ENCODE peak calls at places on chromosomes 12 and 14, in four cellular contexts. One of them, this sample, is unnamed.

GRCh38 chr12:51970904-51971646 is 19.6 kb downstream of the ACVR1B start:
- DNase-seq in suprapubic skin: no peak
- DNase-seq in IMR-90: peak
- DNase-seq in spleen: no peak
- DNase-seq in this sample: no peak

GRCh38 chr14:68195126-68195525 is 375.5 kb downstream of the RAD51B start:
- DNase-seq in suprapubic skin: no peak
- DNase-seq in IMR-90: no peak
- DNase-seq in spleen: no peak
- DNase-seq in this sample: no peak

GRCh38 chr12:132214161-132214476 is 69.9 kb downstream of the NOC4L start:
- DNase-seq in suprapubic skin: no peak
- DNase-seq in IMR-90: no peak
- DNase-seq in spleen: no peak
- DNase-seq in this sample: no peak

GRCh38 chr12:114405449-114406271 is at the start of gene TBX5:
- DNase-seq in suprapubic skin: no peak
- DNase-seq in IMR-90: peak
- DNase-seq in spleen: no peak
- DNase-seq in this sample: no peak

GRCh38 chr12:120687570-120688289 is 781 bp downstream of the MLEC start:
- DNase-seq in suprapubic skin: peak
- DNase-seq in IMR-90: no peak
- DNase-seq in spleen: peak
- DNase-seq in this sample: no peak

GRCh38 chr12:78035913-78036658 is 205.4 kb downstream of the NAV3 start:
- DNase-seq in suprapubic skin: no peak
- DNase-seq in IMR-90: peak
- DNase-seq in spleen: no peak
- DNase-seq in this sample: no peak

GRCh38 chr14:104188727-104189400 is 50.5 kb downstream of the KIF26A start:
- DNase-seq in suprapubic skin: no peak
- DNase-seq in IMR-90: no peak
- DNase-seq in spleen: no peak
- DNase-seq in this sample: no peak

GRCh38 chr12:100382327-100382726 is 25.5 kb downstream of the SLC17A8 start:
- DNase-seq in suprapubic skin: no peak
- DNase-seq in IMR-90: no peak
- DNase-seq in spleen: no peak
- DNase-seq in this sample: no peak

GRCh38 chr12:107634530-107634929 is 51.1 kb upstream of the PWP1 start:
- DNase-seq in suprapubic skin: no peak
- DNase-seq in IMR-90: no peak
- DNase-seq in spleen: no peak
- DNase-seq in this sample: no peak

DNA sequence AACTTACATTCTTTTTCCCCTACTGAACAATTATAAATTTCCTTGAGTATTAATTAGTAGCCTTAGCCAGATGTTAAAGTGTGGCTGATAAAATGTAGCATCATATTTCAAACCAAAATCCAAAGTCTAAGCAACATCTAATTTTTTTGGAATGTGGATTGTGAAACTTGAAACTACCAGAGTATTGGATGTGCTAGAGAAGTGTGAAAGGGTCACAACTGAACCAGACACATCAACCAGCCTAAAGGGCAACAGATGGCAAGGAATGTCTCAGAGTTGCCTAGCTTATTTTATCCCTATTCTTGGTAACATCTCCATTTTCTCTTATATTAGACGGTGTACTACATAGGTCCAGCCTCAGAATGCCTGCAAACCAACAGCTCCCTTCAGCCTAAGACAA is 153.1 kb upstream of the DCN start:
- DNase-seq in suprapubic skin: no peak
- DNase-seq in IMR-90: no peak
- DNase-seq in spleen: no peak
- DNase-seq in this sample: no peak
- H3K4me3 ChIP-seq in suprapubic skin: no peak
- H3K4me3 ChIP-seq in IMR-90: no peak
- H3K4me3 ChIP-seq in spleen: no peak
- H3K4me3 ChIP-seq in this sample: no peak

DNA sequence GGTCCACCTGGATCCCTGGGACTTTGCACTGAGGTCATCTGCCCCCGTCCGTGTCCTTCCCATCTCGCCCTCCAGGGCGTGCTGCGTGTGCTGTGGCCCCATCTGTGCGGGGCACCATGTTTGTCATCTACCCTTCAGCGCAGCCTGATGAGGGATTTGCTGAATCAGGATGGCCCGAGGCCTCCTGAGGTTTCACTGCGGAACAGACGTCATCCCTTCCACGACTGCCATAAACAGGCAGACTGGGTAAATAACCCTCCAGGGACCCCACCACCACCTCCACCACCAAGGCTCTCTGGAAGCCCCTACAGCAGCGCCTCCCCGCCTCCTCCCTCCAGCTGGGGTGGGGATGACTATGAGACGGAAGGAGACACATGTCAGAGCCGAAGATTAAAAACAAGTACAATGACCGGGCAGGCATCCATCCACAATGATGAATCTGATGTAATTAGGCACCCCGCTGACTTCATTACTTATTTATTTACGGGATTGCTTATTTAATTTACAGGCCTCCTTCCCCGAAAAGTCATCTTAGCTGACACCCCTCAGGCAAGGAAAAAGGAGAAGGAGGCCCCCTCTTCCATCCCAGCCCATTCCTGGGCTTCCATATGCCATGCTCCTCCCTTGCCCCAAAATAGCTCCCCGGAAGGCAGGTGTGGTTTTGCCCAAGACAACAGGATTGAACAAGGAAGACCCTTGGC is 39.4 kb downstream of the NCOR2 start:
- DNase-seq in suprapubic skin: peak
- DNase-seq in IMR-90: no peak
- DNase-seq in spleen: no peak
- DNase-seq in this sample: no peak
- TF ChIP-seq POLR2A in suprapubic skin: no peak
- TF ChIP-seq POLR2A in IMR-90: no peak
- TF ChIP-seq POLR2A in spleen: no peak
- TF ChIP-seq POLR2A in this sample: no peak

DNA sequence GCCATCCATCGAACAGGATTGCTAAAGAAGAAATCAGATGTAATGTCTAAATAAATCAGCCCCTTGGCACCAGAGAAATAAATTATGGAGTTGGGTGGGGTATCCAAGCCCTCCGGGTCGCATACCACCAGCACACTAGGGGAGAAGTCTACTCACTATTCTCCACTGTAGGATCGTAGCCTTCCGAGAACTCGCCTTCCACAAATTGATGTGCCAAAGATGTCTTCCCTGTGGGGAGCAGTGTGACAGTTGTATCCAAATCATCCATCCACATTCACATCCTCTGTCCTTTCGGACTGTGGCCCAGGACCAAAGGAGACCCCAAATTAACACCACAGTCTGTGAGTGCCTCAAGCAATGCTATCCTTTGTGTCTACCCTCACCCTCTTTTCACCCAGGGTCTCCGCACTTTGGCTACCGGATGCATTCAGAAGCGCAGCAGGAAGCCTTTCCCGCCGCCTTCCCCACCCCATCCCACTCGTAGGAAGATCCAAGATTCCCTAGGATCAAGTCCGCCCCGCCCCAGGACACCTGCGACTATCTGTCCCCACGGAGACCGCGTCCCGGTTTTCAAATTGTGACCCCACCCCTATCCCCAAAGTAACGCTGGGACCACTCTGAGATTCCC is 786 bp downstream of the RHEBL1 start:
- DNase-seq in suprapubic skin: no peak
- DNase-seq in IMR-90: no peak
- DNase-seq in spleen: peak
- DNase-seq in this sample: no peak
- H3K27ac ChIP-seq in suprapubic skin: peak
- H3K27ac ChIP-seq in IMR-90: no peak
- H3K27ac ChIP-seq in spleen: no peak
- H3K27ac ChIP-seq in this sample: peak

GRCh38 chr12:81843599-81843998 is 84.4 kb upstream of the PPFIA2 start:
- DNase-seq in suprapubic skin: no peak
- DNase-seq in IMR-90: no peak
- DNase-seq in spleen: no peak
- DNase-seq in this sample: no peak
- H3K4me3 ChIP-seq in suprapubic skin: no peak
- H3K4me3 ChIP-seq in IMR-90: no peak
- H3K4me3 ChIP-seq in spleen: no peak
- H3K4me3 ChIP-seq in this sample: no peak

GRCh38 chr14:23567186-23568020 is at the start of gene AP1G2:
- DNase-seq in suprapubic skin: peak
- DNase-seq in IMR-90: peak
- DNase-seq in spleen: peak
- DNase-seq in this sample: peak
- TF ChIP-seq POLR2A in suprapubic skin: no peak
- TF ChIP-seq POLR2A in IMR-90: no peak
- TF ChIP-seq POLR2A in spleen: no peak
- TF ChIP-seq POLR2A in this sample: peak

DNA sequence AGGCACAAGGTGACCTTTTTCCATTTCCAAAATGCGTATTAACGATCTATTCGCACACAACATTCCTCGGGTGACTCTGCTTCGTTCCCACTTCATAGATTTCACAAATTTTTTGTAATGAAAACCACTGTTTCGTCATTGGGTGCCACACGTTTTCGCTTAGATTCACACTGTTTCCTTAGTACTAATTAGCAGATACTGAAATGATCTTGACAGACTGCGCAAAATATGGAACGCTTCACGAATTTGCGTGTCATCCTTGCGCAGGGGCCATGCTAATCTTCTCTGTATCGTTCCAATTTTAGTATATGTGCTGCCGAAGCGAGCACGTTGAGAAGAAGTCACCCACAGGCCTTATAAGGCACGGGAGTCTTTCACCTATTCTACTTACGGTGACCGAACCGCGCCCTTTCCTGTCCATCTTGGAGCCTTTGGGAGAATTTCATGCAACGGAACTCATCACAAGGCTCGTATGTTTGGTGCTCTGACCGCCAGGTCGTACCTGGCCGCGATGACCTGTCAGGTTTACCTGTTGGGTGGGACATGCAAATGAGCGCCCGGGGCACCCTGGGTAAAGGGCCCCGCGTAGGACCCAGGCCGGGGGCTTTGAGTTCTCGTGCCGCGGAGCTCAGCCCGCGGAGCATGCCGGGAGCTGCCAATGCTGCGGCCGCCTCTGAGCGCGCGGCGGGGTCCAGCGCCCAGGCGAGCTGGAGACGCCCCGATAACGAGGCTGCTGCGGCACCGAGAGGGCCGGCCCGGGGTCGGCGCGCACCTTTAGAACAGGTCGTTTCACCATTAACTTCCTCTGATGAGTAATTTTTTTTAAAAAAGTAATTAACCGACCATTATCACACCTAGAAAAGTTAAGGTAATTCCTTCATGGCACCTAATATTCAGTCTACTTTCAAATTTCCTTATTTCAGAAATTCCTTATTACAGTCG is at the start of gene RNU6-8:
- DNase-seq in suprapubic skin: peak
- DNase-seq in IMR-90: peak
- DNase-seq in spleen: peak
- DNase-seq in this sample: peak
- H3K27ac ChIP-seq in suprapubic skin: peak
- H3K27ac ChIP-seq in IMR-90: peak
- H3K27ac ChIP-seq in spleen: peak
- H3K27ac ChIP-seq in this sample: peak

This sample was measured in stomach.